ENCODE peak calls at places on chromosomes 1 and 21, in five cellular contexts. A, F, Y, X and G are unnamed samples.

GRCh38 chr1:214523124-214523824 is 28.1 kb downstream of the PTPN14 start:
- DNase-seq in A (no peak), F (no peak), Y (no peak), X (no peak), G (no peak)

GRCh38 chr1:47023268-47024137 is at the start of gene CYP4X1:
- DNase-seq in A (peak), F (no peak), Y (peak), X (no peak), G (peak)

GRCh38 chr1:206895837-206896242 is 1.4 kb upstream of the IL24 start:
- DNase-seq in A (no peak), F (peak), Y (no peak), X (no peak), G (peak)

GRCh38 chr1:921011-921837 is 2.5 kb upstream of the SAMD11 start:
- DNase-seq in A (peak), F (peak), Y (no peak), X (no peak), G (peak)

GRCh38 chr1:30562559-30562958 is 160.8 kb downstream of the MATN1 start:
- DNase-seq in A (no peak), F (no peak), Y (no peak), X (no peak), G (no peak)

GRCh38 chr1:118143828-118144227 is 41.2 kb downstream of the SPAG17 start:
- DNase-seq in A (no peak), F (no peak), Y (no peak), X (no peak), G (no peak)

GRCh38 chr21:28615276-28615675 is 377.4 kb downstream of the LTN1 start:
- DNase-seq in A (no peak), F (no peak), Y (no peak), X (no peak), G (no peak)

GRCh38 chr1:85289207-85289847 is 12.9 kb upstream of the BCL10 start:
- DNase-seq in A (no peak), F (no peak), Y (no peak), X (no peak), G (no peak)

GRCh38 chr1:30197616-30197934 is 525.8 kb downstream of the MATN1 start:
- DNase-seq in A (no peak), F (no peak), Y (no peak), X (no peak), G (no peak)

GRCh38 chr1:110787328-110788071 is 85.4 kb upstream of the CD53 start:
- DNase-seq in A (no peak), F (no peak), Y (no peak), X (peak), G (no peak)

GRCh38 chr1:227886503-227886961 is 61.2 kb downstream of the WNT9A start:
- DNase-seq in A (peak), F (no peak), Y (peak), X (no peak), G (no peak)

GRCh38 chr21:33286600-33287456 is 20.7 kb downstream of the IL10RB start:
- DNase-seq in A (no peak), F (peak), Y (no peak), X (no peak), G (no peak)

GRCh38 chr21:25582888-25583287 is 24.4 kb downstream of the MRPL39 start:
- DNase-seq in A (no peak), F (peak), Y (no peak), X (no peak), G (no peak)

GRCh38 chr21:38037416-38037815 is 121.2 kb upstream of the KCNJ6 start:
- DNase-seq in A (no peak), F (no peak), Y (no peak), X (no peak), G (no peak)

GRCh38 chr1:226181996-226182714 is 4.4 kb downstream of the ACBD3 start:
- DNase-seq in A (peak), F (peak), Y (no peak), X (no peak), G (no peak)

GRCh38 chr1:28915036-28915895 is 897 bp downstream of the EPB41 start:
- DNase-seq in A (peak), F (peak), Y (peak), X (peak), G (peak)

GRCh38 chr1:189206617-189207016 is 1271.0 kb downstream of the BRINP3 start:
- DNase-seq in A (no peak), F (no peak), Y (no peak), X (no peak), G (no peak)

GRCh38 chr1:7290971-7291970 is 479.8 kb upstream of the VAMP3 start:
- DNase-seq in A (no peak), F (no peak), Y (no peak), X (no peak), G (no peak)

GRCh38 chr1:16300436-16300835 is 51.8 kb downstream of the FBXO42 start:
- DNase-seq in A (no peak), F (no peak), Y (no peak), X (no peak), G (no peak)

GRCh38 chr1:147579532-147580199 is 38.4 kb downstream of the BCL9 start:
- DNase-seq in A (no peak), F (no peak), Y (no peak), X (no peak), G (no peak)

GRCh38 chr1:71087060-71087459 is 6.2 kb upstream of the ZRANB2 start:
- DNase-seq in A (no peak), F (no peak), Y (no peak), X (no peak), G (no peak)

GRCh38 chr1:3911981-3912808 is 12.1 kb upstream of the C1orf174 start:
- DNase-seq in A (no peak), F (no peak), Y (peak), X (no peak), G (no peak)

GRCh38 chr1:25568090-25568833 is 24.9 kb downstream of the LDLRAP1 start:
- DNase-seq in A (no peak), F (no peak), Y (no peak), X (no peak), G (no peak)

GRCh38 chr1:208203848-208204609 is 40.2 kb downstream of the PLXNA2 start:
- DNase-seq in A (no peak), F (no peak), Y (no peak), X (no peak), G (no peak)

GRCh38 chr1:42952353-42953001 is 6.2 kb downstream of the SLC2A1 start:
- DNase-seq in A (no peak), F (no peak), Y (no peak), X (no peak), G (no peak)

GRCh38 chr1:50620680-50621329 is 197.6 kb upstream of the DMRTA2 start:
- DNase-seq in A (no peak), F (peak), Y (no peak), X (no peak), G (peak)

GRCh38 chr1:11227106-11228077 is 35.0 kb downstream of the MTOR start:
- DNase-seq in A (no peak), F (no peak), Y (no peak), X (no peak), G (no peak)

GRCh38 chr1:11654571-11655262 is at the start of gene FBXO44:
- DNase-seq in A (peak), F (no peak), Y (no peak), X (peak), G (peak)

GRCh38 chr1:20302093-20302471 is 11.4 kb downstream of the VWA5B1 start:
- DNase-seq in A (no peak), F (no peak), Y (no peak), X (no peak), G (no peak)

GRCh38 chr1:206579747-206580437 is 32.4 kb downstream of the EIF2D start:
- DNase-seq in A (no peak), F (no peak), Y (no peak), X (peak), G (no peak)